ENCODE peak calls at places on chromosomes 3 and 15, in eight cellular contexts. R is esophagus squamous epithelium, N is left lung, Y is upper lobe of right lung, V is A549, Q is Panc1, B is body of pancreas, G is heart right ventricle. K is an unnamed sample.
A peak's percentile ranks its signal among the peaks of the same experiment; 100 is the strongest.

GRCh38 chr3:172713316-172713715 is 2.4 kb upstream of the NCEH1 start:
- DNase-seq in R (no peak), N (no peak), Y (no peak), V (no peak), Q (no peak), B (no peak), G (no peak), K (no peak)

GRCh38 chr3:184757010-184757651 is 45.3 kb upstream of the MAGEF1 start:
- DNase-seq in R (no peak), N (peak; percentile 64), Y (no peak), V (no peak), Q (no peak), B (peak; percentile 45), G (peak; percentile 51), K (no peak)

GRCh38 chr3:55169161-55169560 is 241.3 kb upstream of the LRTM1 start:
- DNase-seq in R (no peak), N (no peak), Y (no peak), V (no peak), Q (no peak), B (no peak), G (no peak), K (no peak)

GRCh38 chr3:193828477-193828876 is 235.5 kb downstream of the OPA1 start:
- DNase-seq in R (no peak), N (no peak), Y (no peak), V (no peak), Q (no peak), B (peak; percentile 64), G (no peak), K (no peak)

GRCh38 chr15:56736308-56736707 is 3.0 kb upstream of the ZNF280D start:
- DNase-seq in R (no peak), N (no peak), Y (no peak), V (no peak), Q (no peak), B (no peak), G (no peak), K (no peak)

GRCh38 chr15:57703387-57703786 is 3.1 kb upstream of the POLR2M start:
- DNase-seq in R (no peak), N (no peak), Y (no peak), V (no peak), Q (no peak), B (no peak), G (no peak), K (no peak)

GRCh38 chr3:27089063-27089462 is 280.1 kb downstream of the NEK10 start:
- DNase-seq in R (no peak), N (no peak), Y (no peak), V (no peak), Q (no peak), B (no peak), G (peak; percentile 20), K (no peak)

GRCh38 chr3:189392969-189393368 is 221.2 kb downstream of the TPRG1 start:
- DNase-seq in R (no peak), N (peak; percentile 43), Y (no peak), V (peak; percentile 31), Q (no peak), B (peak; percentile 24), G (no peak), K (no peak)

DNA sequence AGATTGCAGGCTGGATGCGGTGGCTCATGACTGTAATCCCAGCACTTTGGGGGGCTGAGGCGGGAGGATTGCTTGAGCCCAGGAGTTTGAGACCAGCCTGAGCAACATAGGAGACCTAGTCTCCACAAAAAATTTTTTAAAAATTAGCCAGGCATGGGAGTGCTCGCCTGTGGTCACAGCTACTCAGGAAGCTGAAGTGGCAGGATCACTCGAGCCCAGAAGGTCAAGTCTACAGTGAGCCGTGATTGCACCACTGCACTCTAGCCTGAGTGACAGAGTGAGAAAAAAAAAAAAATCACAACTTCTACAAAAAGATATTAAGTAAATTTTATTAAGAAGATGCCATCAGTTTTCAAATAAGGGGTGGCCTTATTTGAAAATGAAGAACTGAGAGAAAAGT is 11.9 kb upstream of the PLA2G4D start:
- DNase-seq in R (no peak), N (peak; percentile 72), Y (no peak), V (no peak), Q (no peak), B (no peak), G (no peak), K (no peak)
- TF ChIP-seq CTCF in R (no peak), N (no peak), Y (no peak), V (no peak), Q (no peak), B (no peak), G (no peak), K (no peak)

GRCh38 chr15:90046846-90047481 is 45.8 kb downstream of the ZNF710 start:
- DNase-seq in R (no peak), N (peak; percentile 74), Y (peak; percentile 86), V (no peak), Q (no peak), B (peak; percentile 85), G (no peak), K (no peak)
- H3K27ac ChIP-seq in R (peak overlapping the region; percentile 85), N (peak overlapping the region; percentile 57), Y (peak overlapping the region; percentile 79), V (no peak overlapping the region), Q (no peak overlapping the region), B (peak overlapping the region; percentile 57), G (no peak overlapping the region), K (no peak overlapping the region)

GRCh38 chr3:53666026-53666425 is 171.6 kb downstream of the CACNA1D start:
- DNase-seq in R (no peak), N (no peak), Y (no peak), V (no peak), Q (no peak), B (no peak), G (no peak), K (no peak)

GRCh38 chr3:53665606-53666005 is 171.2 kb downstream of the CACNA1D start:
- DNase-seq in R (no peak), N (no peak), Y (no peak), V (no peak), Q (no peak), B (no peak), G (no peak), K (no peak)

GRCh38 chr3:53658613-53659193 is 164.3 kb downstream of the CACNA1D start:
- DNase-seq in R (no peak), N (no peak), Y (no peak), V (no peak), Q (no peak), B (no peak), G (no peak), K (no peak)

DNA sequence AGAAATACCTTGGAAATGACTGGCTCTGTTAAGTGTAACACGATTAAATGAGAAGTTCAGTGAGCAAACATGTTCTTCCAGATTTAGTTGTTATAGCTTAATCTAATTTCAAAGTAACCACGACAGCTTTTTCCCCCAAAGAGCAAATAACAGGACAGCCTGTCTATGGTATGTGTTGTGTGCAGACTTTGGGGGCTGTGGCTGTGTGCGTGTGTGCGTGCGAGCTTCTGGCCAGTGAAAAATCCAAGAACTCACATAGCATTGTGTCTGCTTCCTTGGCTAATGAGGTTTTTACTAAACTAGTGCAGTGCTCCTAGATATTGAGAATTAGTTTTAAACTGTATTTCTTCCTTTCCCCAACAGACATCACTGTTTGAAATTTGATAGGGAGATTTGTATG is 167.1 kb downstream of the CACNA1D start:
- DNase-seq in R (no peak), N (no peak), Y (no peak), V (no peak), Q (no peak), B (no peak), G (no peak), K (no peak)
- H3K9me3 ChIP-seq in R (peaks cover 7% of the 10 kb centered on the region), N (no peaks in the 10 kb centered on the region), Y (no peaks in the 10 kb centered on the region), V (peaks cover 39% of the 10 kb centered on the region), Q (peaks cover 3% of the 10 kb centered on the region), B (no peaks in the 10 kb centered on the region), G (no peaks in the 10 kb centered on the region), K (peaks cover 11% of the 10 kb centered on the region)

GRCh38 chr15:78914027-78914764 is 30.6 kb downstream of the CTSH start:
- DNase-seq in R (no peak), N (no peak), Y (no peak), V (peak; percentile 50), Q (no peak), B (no peak), G (no peak), K (no peak)
- TF ChIP-seq CTCF in R (no peak), N (peak; percentile 37), Y (peak; percentile 46), V (no peak), Q (no peak), B (peak; percentile 56), G (peak; percentile 45), K (no peak)

K was measured in CD4-positive, alpha-beta T cell.